ENCODE peak calls at places on chromosomes 16 and 17, in five cellular contexts. One of them, this sample, is unnamed.
A peak's percentile ranks its signal among the peaks of the same experiment; 100 is the strongest.

GRCh38 chr16:73878616-73879015 is 418.0 kb upstream of the PSMD7 start:
- DNase-seq in RPMI8226: peak; percentile 49
- DNase-seq in KG1: peak; percentile 7
- DNase-seq in aorta: no peak
- DNase-seq in CD4-positive, alpha-beta memory T cell: no peak
- DNase-seq in this sample: peak; percentile 50

GRCh38 chr17:37259030-37259735 is 116.6 kb upstream of the C17orf78 start:
- DNase-seq in RPMI8226: no peak
- DNase-seq in KG1: no peak
- DNase-seq in aorta: no peak
- DNase-seq in CD4-positive, alpha-beta memory T cell: no peak
- DNase-seq in this sample: no peak

GRCh38 chr17:28624148-28624547 is 10.2 kb upstream of the RSKR start:
- DNase-seq in RPMI8226: no peak
- DNase-seq in KG1: no peak
- DNase-seq in aorta: no peak
- DNase-seq in CD4-positive, alpha-beta memory T cell: no peak
- DNase-seq in this sample: no peak

GRCh38 chr16:12398029-12398735 is 405.5 kb downstream of the CPPED1 start:
- DNase-seq in RPMI8226: no peak
- DNase-seq in KG1: no peak
- DNase-seq in aorta: no peak
- DNase-seq in CD4-positive, alpha-beta memory T cell: no peak
- DNase-seq in this sample: no peak

GRCh38 chr16:88373927-88374492 is 8.7 kb upstream of the ZNF469 start:
- DNase-seq in RPMI8226: no peak
- DNase-seq in KG1: no peak
- DNase-seq in aorta: no peak
- DNase-seq in CD4-positive, alpha-beta memory T cell: no peak
- DNase-seq in this sample: no peak

GRCh38 chr16:24701521-24701951 is 27.9 kb upstream of the TNRC6A start:
- DNase-seq in RPMI8226: no peak
- DNase-seq in KG1: no peak
- DNase-seq in aorta: no peak
- DNase-seq in CD4-positive, alpha-beta memory T cell: no peak
- DNase-seq in this sample: no peak

GRCh38 chr16:3112058-3112880 is at the start of gene ZNF205:
- DNase-seq in RPMI8226: peak; percentile 62
- DNase-seq in KG1: no peak
- DNase-seq in aorta: peak; percentile 90
- DNase-seq in CD4-positive, alpha-beta memory T cell: no peak
- DNase-seq in this sample: no peak

GRCh38 chr16:81600275-81600674 is 155.7 kb downstream of the CMIP start:
- DNase-seq in RPMI8226: no peak
- DNase-seq in KG1: no peak
- DNase-seq in aorta: no peak
- DNase-seq in CD4-positive, alpha-beta memory T cell: no peak
- DNase-seq in this sample: no peak

GRCh38 chr16:17365211-17365541 is 105.6 kb downstream of the XYLT1 start:
- DNase-seq in RPMI8226: no peak
- DNase-seq in KG1: no peak
- DNase-seq in aorta: no peak
- DNase-seq in CD4-positive, alpha-beta memory T cell: no peak
- DNase-seq in this sample: no peak

GRCh38 chr17:32671891-32672290 is 185.1 kb downstream of the CDK5R1 start:
- DNase-seq in RPMI8226: peak; percentile 6
- DNase-seq in KG1: no peak
- DNase-seq in aorta: peak; percentile 84
- DNase-seq in CD4-positive, alpha-beta memory T cell: no peak
- DNase-seq in this sample: no peak

GRCh38 chr17:82531431-82531881 is 11.9 kb downstream of the FOXK2 start:
- DNase-seq in RPMI8226: no peak
- DNase-seq in KG1: no peak
- DNase-seq in aorta: no peak
- DNase-seq in CD4-positive, alpha-beta memory T cell: no peak
- DNase-seq in this sample: no peak

GRCh38 chr17:61457226-61457983 is 5.2 kb downstream of the TBX4 start:
- DNase-seq in RPMI8226: no peak
- DNase-seq in KG1: no peak
- DNase-seq in aorta: peak; percentile 72
- DNase-seq in CD4-positive, alpha-beta memory T cell: no peak
- DNase-seq in this sample: no peak

GRCh38 chr17:48587276-48588073 is 2.6 kb downstream of the HOXB3 start:
- DNase-seq in RPMI8226: no peak
- DNase-seq in KG1: no peak
- DNase-seq in aorta: no peak
- DNase-seq in CD4-positive, alpha-beta memory T cell: no peak
- DNase-seq in this sample: peak; percentile 55

GRCh38 chr17:50452627-50453300 is 15.9 kb downstream of the CHAD start:
- DNase-seq in RPMI8226: no peak
- DNase-seq in KG1: no peak
- DNase-seq in aorta: no peak
- DNase-seq in CD4-positive, alpha-beta memory T cell: no peak
- DNase-seq in this sample: peak; percentile 25

GRCh38 chr17:5241861-5242671 is 7.4 kb upstream of the SCIMP start:
- DNase-seq in RPMI8226: peak; percentile 62
- DNase-seq in KG1: no peak
- DNase-seq in aorta: peak; percentile 34
- DNase-seq in CD4-positive, alpha-beta memory T cell: peak; percentile 53
- DNase-seq in this sample: no peak

GRCh38 chr17:39921323-39921722 is 2.9 kb upstream of the GSDMB start:
- DNase-seq in RPMI8226: no peak
- DNase-seq in KG1: no peak
- DNase-seq in aorta: no peak
- DNase-seq in CD4-positive, alpha-beta memory T cell: no peak
- DNase-seq in this sample: no peak